ENCODE peak calls at places on chromosomes 5 and 9, in six cellular contexts. One of them, this sample, is unnamed.

GRCh38 chr5:154945695-154946301 is 4.9 kb downstream of the MRPL22 start:
- DNase-seq in activated T-helper 1 cell treated with Interleukin-2 at 50 U/mL for 16 hours: no peak
- DNase-seq in SK-MEL-5: peak; percentile 34
- DNase-seq in T-helper 9 cell: no peak
- DNase-seq in ascending aorta: no peak
- DNase-seq in left ventricle myocardium inferior: no peak
- DNase-seq in this sample: no peak

GRCh38 chr5:15013654-15014463 is 142.3 kb upstream of the ANKH start:
- DNase-seq in left ventricle myocardium inferior: no peak
- DNase-seq in ascending aorta: no peak
- DNase-seq in activated T-helper 1 cell treated with Interleukin-2 at 50 U/mL for 16 hours: no peak
- DNase-seq in SK-MEL-5: peak; percentile 89
- DNase-seq in T-helper 9 cell: no peak
- DNase-seq in this sample: no peak

GRCh38 chr5:139061274-139061673 is 136.9 kb downstream of the SIL1 start:
- DNase-seq in ascending aorta: peak; percentile 80
- DNase-seq in T-helper 9 cell: no peak
- DNase-seq in activated T-helper 1 cell treated with Interleukin-2 at 50 U/mL for 16 hours: no peak
- DNase-seq in left ventricle myocardium inferior: peak; percentile 49
- DNase-seq in SK-MEL-5: no peak
- DNase-seq in this sample: no peak

GRCh38 chr9:136700959-136701664 is 11.3 kb upstream of the DIPK1B start:
- DNase-seq in SK-MEL-5: no peak
- DNase-seq in ascending aorta: no peak
- DNase-seq in left ventricle myocardium inferior: no peak
- DNase-seq in T-helper 9 cell: peak; percentile 35
- DNase-seq in activated T-helper 1 cell treated with Interleukin-2 at 50 U/mL for 16 hours: peak; percentile 18
- DNase-seq in this sample: no peak

GRCh38 chr5:93378073-93378472 is 202.9 kb downstream of the NR2F1-AS1 start:
- DNase-seq in SK-MEL-5: no peak
- DNase-seq in ascending aorta: no peak
- DNase-seq in left ventricle myocardium inferior: no peak
- DNase-seq in T-helper 9 cell: no peak
- DNase-seq in activated T-helper 1 cell treated with Interleukin-2 at 50 U/mL for 16 hours: no peak
- DNase-seq in this sample: no peak

GRCh38 chr9:9820411-9820810 is 792.4 kb downstream of the PTPRD start:
- DNase-seq in activated T-helper 1 cell treated with Interleukin-2 at 50 U/mL for 16 hours: no peak
- DNase-seq in T-helper 9 cell: no peak
- DNase-seq in SK-MEL-5: no peak
- DNase-seq in left ventricle myocardium inferior: no peak
- DNase-seq in ascending aorta: no peak
- DNase-seq in this sample: no peak

GRCh38 chr9:123807241-123807640 is 122.7 kb downstream of the DENND1A start:
- DNase-seq in ascending aorta: no peak
- DNase-seq in T-helper 9 cell: no peak
- DNase-seq in activated T-helper 1 cell treated with Interleukin-2 at 50 U/mL for 16 hours: no peak
- DNase-seq in SK-MEL-5: no peak
- DNase-seq in left ventricle myocardium inferior: no peak
- DNase-seq in this sample: no peak

GRCh38 chr9:107467416-107467815 is 22.2 kb downstream of the KLF4 start:
- DNase-seq in activated T-helper 1 cell treated with Interleukin-2 at 50 U/mL for 16 hours: no peak
- DNase-seq in T-helper 9 cell: no peak
- DNase-seq in SK-MEL-5: no peak
- DNase-seq in ascending aorta: no peak
- DNase-seq in left ventricle myocardium inferior: no peak
- DNase-seq in this sample: no peak

GRCh38 chr5:40198736-40199135 is 481.0 kb upstream of the PTGER4 start:
- DNase-seq in T-helper 9 cell: no peak
- DNase-seq in activated T-helper 1 cell treated with Interleukin-2 at 50 U/mL for 16 hours: no peak
- DNase-seq in left ventricle myocardium inferior: no peak
- DNase-seq in ascending aorta: no peak
- DNase-seq in SK-MEL-5: no peak
- DNase-seq in this sample: no peak